ENCODE peak calls at places on chromosomes 5 and 9, in nine cellular contexts. One of them, this sample, is unnamed.

GRCh38 chr5:169100735-169101075 is 200.2 kb downstream of the SLIT3 start:
- DNase-seq in right atrium auricular region: no peak
- DNase-seq in neural crest cell: no peak
- DNase-seq in GM12865: no peak
- DNase-seq in BJ: peak; percentile 44
- DNase-seq in activated CD8-positive, alpha-beta T cell treated with anti-CD3 and anti-CD28 coated beads for 36 hours: no peak
- DNase-seq in AG09309: peak; percentile 21
- DNase-seq in GM13976: no peak
- DNase-seq in endothelial cell: no peak
- DNase-seq in this sample: no peak

GRCh38 chr5:42518595-42519067 is 95.4 kb downstream of the GHR start:
- DNase-seq in endothelial cell: no peak
- DNase-seq in neural crest cell: no peak
- DNase-seq in AG09309: no peak
- DNase-seq in right atrium auricular region: no peak
- DNase-seq in activated CD8-positive, alpha-beta T cell treated with anti-CD3 and anti-CD28 coated beads for 36 hours: no peak
- DNase-seq in BJ: no peak
- DNase-seq in GM12865: no peak
- DNase-seq in GM13976: no peak
- DNase-seq in this sample: no peak

GRCh38 chr5:95283022-95283615 is 1.8 kb downstream of the MCTP1 start:
- DNase-seq in GM12865: no peak
- DNase-seq in GM13976: no peak
- DNase-seq in BJ: no peak
- DNase-seq in AG09309: no peak
- DNase-seq in endothelial cell: no peak
- DNase-seq in neural crest cell: no peak
- DNase-seq in right atrium auricular region: no peak
- DNase-seq in activated CD8-positive, alpha-beta T cell treated with anti-CD3 and anti-CD28 coated beads for 36 hours: no peak
- DNase-seq in this sample: no peak

GRCh38 chr5:137836997-137837396 is 30.7 kb upstream of the MYOT start:
- DNase-seq in AG09309: no peak
- DNase-seq in neural crest cell: no peak
- DNase-seq in GM12865: no peak
- DNase-seq in GM13976: no peak
- DNase-seq in right atrium auricular region: no peak
- DNase-seq in activated CD8-positive, alpha-beta T cell treated with anti-CD3 and anti-CD28 coated beads for 36 hours: no peak
- DNase-seq in endothelial cell: no peak
- DNase-seq in BJ: no peak
- DNase-seq in this sample: no peak

GRCh38 chr9:16272766-16273165 is 597.7 kb downstream of the BNC2 start:
- DNase-seq in right atrium auricular region: peak; percentile 69
- DNase-seq in endothelial cell: no peak
- DNase-seq in activated CD8-positive, alpha-beta T cell treated with anti-CD3 and anti-CD28 coated beads for 36 hours: no peak
- DNase-seq in GM12865: no peak
- DNase-seq in BJ: no peak
- DNase-seq in AG09309: no peak
- DNase-seq in GM13976: no peak
- DNase-seq in neural crest cell: no peak
- DNase-seq in this sample: no peak

GRCh38 chr5:170631471-170632195 is 127.8 kb downstream of the KCNIP1 start:
- DNase-seq in GM13976: no peak
- DNase-seq in endothelial cell: peak; percentile 68
- DNase-seq in activated CD8-positive, alpha-beta T cell treated with anti-CD3 and anti-CD28 coated beads for 36 hours: no peak
- DNase-seq in AG09309: no peak
- DNase-seq in right atrium auricular region: no peak
- DNase-seq in BJ: no peak
- DNase-seq in neural crest cell: peak; percentile 48
- DNase-seq in GM12865: no peak
- DNase-seq in this sample: peak; percentile 40

GRCh38 chr9:129597355-129598088 is 23.4 kb downstream of the C9orf50 start:
- DNase-seq in neural crest cell: peak; percentile 60
- DNase-seq in endothelial cell: peak; percentile 42
- DNase-seq in right atrium auricular region: peak; percentile 73
- DNase-seq in activated CD8-positive, alpha-beta T cell treated with anti-CD3 and anti-CD28 coated beads for 36 hours: peak; percentile 56
- DNase-seq in AG09309: no peak
- DNase-seq in GM12865: peak; percentile 41
- DNase-seq in BJ: no peak
- DNase-seq in GM13976: peak; percentile 82
- DNase-seq in this sample: peak; percentile 92

GRCh38 chr9:96741771-96742170 is 36.1 kb downstream of the ZNF510 start:
- DNase-seq in BJ: no peak
- DNase-seq in endothelial cell: no peak
- DNase-seq in neural crest cell: no peak
- DNase-seq in GM13976: no peak
- DNase-seq in AG09309: no peak
- DNase-seq in activated CD8-positive, alpha-beta T cell treated with anti-CD3 and anti-CD28 coated beads for 36 hours: no peak
- DNase-seq in right atrium auricular region: no peak
- DNase-seq in GM12865: no peak
- DNase-seq in this sample: no peak

GRCh38 chr9:116152390-116152789 is 1.2 kb upstream of the PAPPA start:
- DNase-seq in neural crest cell: no peak
- DNase-seq in activated CD8-positive, alpha-beta T cell treated with anti-CD3 and anti-CD28 coated beads for 36 hours: no peak
- DNase-seq in AG09309: no peak
- DNase-seq in endothelial cell: no peak
- DNase-seq in GM12865: no peak
- DNase-seq in GM13976: no peak
- DNase-seq in right atrium auricular region: no peak
- DNase-seq in BJ: no peak
- DNase-seq in this sample: no peak

GRCh38 chr5:72747826-72748225 is 68.6 kb upstream of the TNPO1 start:
- DNase-seq in right atrium auricular region: no peak
- DNase-seq in BJ: no peak
- DNase-seq in GM13976: no peak
- DNase-seq in neural crest cell: no peak
- DNase-seq in endothelial cell: no peak
- DNase-seq in GM12865: no peak
- DNase-seq in AG09309: no peak
- DNase-seq in activated CD8-positive, alpha-beta T cell treated with anti-CD3 and anti-CD28 coated beads for 36 hours: no peak
- DNase-seq in this sample: no peak

GRCh38 chr5:72749362-72749997 is 67.0 kb upstream of the TNPO1 start:
- DNase-seq in neural crest cell: no peak
- DNase-seq in AG09309: no peak
- DNase-seq in BJ: no peak
- DNase-seq in GM13976: no peak
- DNase-seq in right atrium auricular region: no peak
- DNase-seq in GM12865: no peak
- DNase-seq in endothelial cell: no peak
- DNase-seq in activated CD8-positive, alpha-beta T cell treated with anti-CD3 and anti-CD28 coated beads for 36 hours: no peak
- DNase-seq in this sample: no peak

GRCh38 chr5:72752909-72753308 is 63.6 kb upstream of the TNPO1 start:
- DNase-seq in right atrium auricular region: no peak
- DNase-seq in AG09309: no peak
- DNase-seq in activated CD8-positive, alpha-beta T cell treated with anti-CD3 and anti-CD28 coated beads for 36 hours: no peak
- DNase-seq in endothelial cell: no peak
- DNase-seq in GM13976: no peak
- DNase-seq in BJ: no peak
- DNase-seq in neural crest cell: no peak
- DNase-seq in GM12865: no peak
- DNase-seq in this sample: no peak
- TF ChIP-seq CTCF in right atrium auricular region: no peak
- TF ChIP-seq CTCF in AG09309: no peak
- TF ChIP-seq CTCF in activated CD8-positive, alpha-beta T cell treated with anti-CD3 and anti-CD28 coated beads for 36 hours: no peak
- TF ChIP-seq CTCF in endothelial cell: no peak
- TF ChIP-seq CTCF in GM13976: no peak
- TF ChIP-seq CTCF in BJ: no peak
- TF ChIP-seq CTCF in neural crest cell: no peak
- TF ChIP-seq CTCF in GM12865: no peak
- TF ChIP-seq CTCF in this sample: no peak

DNA sequence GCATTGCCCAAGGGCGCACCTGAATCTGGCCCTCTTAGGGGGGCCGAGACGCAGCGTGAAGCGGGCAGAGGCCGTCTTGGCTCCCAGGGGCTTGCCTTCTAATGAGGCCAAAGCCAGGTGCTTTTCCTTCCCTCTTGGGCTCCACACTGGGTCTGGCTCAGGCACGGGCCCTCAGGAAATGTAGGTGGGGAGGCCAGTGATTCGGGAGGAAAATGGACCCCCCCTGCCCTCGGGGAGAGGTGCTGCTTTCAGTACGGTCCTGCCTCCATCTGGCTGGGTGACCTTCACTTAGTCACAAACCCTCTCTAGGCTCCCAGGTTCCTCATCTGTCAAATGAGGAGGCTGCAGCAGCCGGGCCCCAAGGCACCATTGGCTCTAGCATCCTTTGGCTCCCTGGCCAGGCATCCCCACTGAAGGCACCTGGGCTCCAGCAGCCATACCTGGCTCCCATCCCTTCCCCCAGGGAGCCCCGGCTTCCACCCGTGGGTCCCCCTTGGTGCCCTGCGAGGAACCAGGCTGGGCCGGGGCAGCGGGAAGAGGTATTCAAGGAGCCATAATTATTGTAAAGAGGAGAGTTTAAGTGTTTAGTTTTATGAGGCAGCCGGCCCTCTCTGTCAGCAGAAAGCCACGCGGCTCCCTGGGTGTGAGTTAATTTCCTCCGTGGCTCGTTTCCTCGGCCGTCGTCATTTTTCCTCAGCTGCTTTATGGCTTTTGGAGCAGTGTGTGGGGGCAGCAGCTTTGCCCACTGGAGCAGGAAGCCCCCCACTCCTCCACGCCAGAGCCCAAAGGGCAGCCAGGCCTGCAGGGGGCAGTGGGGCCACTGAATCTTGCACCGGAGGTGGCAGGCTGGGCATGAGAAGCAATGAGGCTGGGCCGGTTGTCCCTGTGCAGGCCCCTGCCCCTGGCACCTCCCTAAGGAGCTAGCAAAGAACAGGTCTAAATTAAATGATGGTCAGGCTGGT is 24.9 kb upstream of the UNC5A start:
- DNase-seq in GM13976: no peak
- DNase-seq in neural crest cell: no peak
- DNase-seq in right atrium auricular region: no peak
- DNase-seq in activated CD8-positive, alpha-beta T cell treated with anti-CD3 and anti-CD28 coated beads for 36 hours: no peak
- DNase-seq in BJ: no peak
- DNase-seq in endothelial cell: no peak
- DNase-seq in AG09309: no peak
- DNase-seq in GM12865: no peak
- DNase-seq in this sample: peak; percentile 48
- TF ChIP-seq CTCF in GM13976: no peak
- TF ChIP-seq CTCF in neural crest cell: no peak
- TF ChIP-seq CTCF in right atrium auricular region: no peak
- TF ChIP-seq CTCF in activated CD8-positive, alpha-beta T cell treated with anti-CD3 and anti-CD28 coated beads for 36 hours: no peak
- TF ChIP-seq CTCF in BJ: peak; percentile 6
- TF ChIP-seq CTCF in endothelial cell: no peak
- TF ChIP-seq CTCF in AG09309: no peak
- TF ChIP-seq CTCF in GM12865: no peak
- TF ChIP-seq CTCF in this sample: no peak

GRCh38 chr9:7163957-7164356 is 406.2 kb downstream of the KDM4C start:
- DNase-seq in endothelial cell: no peak
- DNase-seq in neural crest cell: no peak
- DNase-seq in activated CD8-positive, alpha-beta T cell treated with anti-CD3 and anti-CD28 coated beads for 36 hours: no peak
- DNase-seq in right atrium auricular region: no peak
- DNase-seq in GM12865: no peak
- DNase-seq in GM13976: no peak
- DNase-seq in BJ: no peak
- DNase-seq in AG09309: no peak
- DNase-seq in this sample: no peak
- TF ChIP-seq CTCF in endothelial cell: no peak
- TF ChIP-seq CTCF in neural crest cell: no peak
- TF ChIP-seq CTCF in activated CD8-positive, alpha-beta T cell treated with anti-CD3 and anti-CD28 coated beads for 36 hours: no peak
- TF ChIP-seq CTCF in right atrium auricular region: no peak
- TF ChIP-seq CTCF in GM12865: no peak
- TF ChIP-seq CTCF in GM13976: no peak
- TF ChIP-seq CTCF in BJ: no peak
- TF ChIP-seq CTCF in AG09309: no peak
- TF ChIP-seq CTCF in this sample: no peak

DNA sequence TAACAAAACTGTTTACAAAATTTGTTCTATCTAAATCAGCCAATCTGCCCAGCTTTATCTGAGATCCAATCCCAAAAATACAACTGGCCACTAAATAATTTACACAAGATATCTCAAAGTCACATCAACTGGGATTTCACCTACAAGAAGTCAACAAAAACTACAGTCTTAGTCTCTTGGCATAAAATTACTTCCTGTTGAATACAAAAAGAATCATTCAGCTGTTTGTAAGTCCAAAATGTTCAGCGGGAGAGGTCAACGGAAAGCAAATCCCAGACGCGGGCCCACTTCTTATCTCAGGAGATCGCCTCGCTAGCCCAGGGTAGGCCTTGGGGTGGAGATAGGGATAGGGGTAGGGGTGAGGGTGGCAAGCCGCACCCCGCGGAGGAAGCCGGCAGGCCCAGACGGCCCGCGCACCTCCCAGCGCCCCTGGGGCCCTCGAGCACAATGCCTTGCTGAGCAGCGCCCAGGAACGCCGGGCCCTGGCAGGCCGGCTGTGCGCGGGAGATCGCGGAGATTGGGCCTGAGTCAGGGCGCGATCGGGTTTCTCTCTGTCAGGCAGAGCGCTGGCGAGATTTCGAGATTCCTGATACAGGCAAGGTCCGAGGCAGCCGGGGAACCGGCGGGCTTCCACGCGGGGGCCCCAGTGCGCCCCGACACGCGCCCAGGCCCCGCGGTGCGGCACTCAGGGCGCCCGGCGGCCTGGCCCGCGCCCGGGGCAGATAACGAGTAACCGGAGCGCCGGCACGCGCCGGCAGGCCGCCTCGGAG is 710 bp downstream of the HINT1 start:
- DNase-seq in GM13976: peak; percentile 77
- DNase-seq in GM12865: peak; percentile 83
- DNase-seq in right atrium auricular region: peak; percentile 69
- DNase-seq in endothelial cell: peak; percentile 63
- DNase-seq in BJ: no peak
- DNase-seq in activated CD8-positive, alpha-beta T cell treated with anti-CD3 and anti-CD28 coated beads for 36 hours: peak; percentile 67
- DNase-seq in AG09309: peak; percentile 33
- DNase-seq in neural crest cell: peak; percentile 54
- DNase-seq in this sample: peak; percentile 86
- TF ChIP-seq CTCF in GM13976: peak; percentile 36
- TF ChIP-seq CTCF in GM12865: peak; percentile 23
- TF ChIP-seq CTCF in right atrium auricular region: no peak
- TF ChIP-seq CTCF in endothelial cell: no peak
- TF ChIP-seq CTCF in BJ: no peak
- TF ChIP-seq CTCF in activated CD8-positive, alpha-beta T cell treated with anti-CD3 and anti-CD28 coated beads for 36 hours: no peak
- TF ChIP-seq CTCF in AG09309: no peak
- TF ChIP-seq CTCF in neural crest cell: no peak
- TF ChIP-seq CTCF in this sample: peak; percentile 19

DNA sequence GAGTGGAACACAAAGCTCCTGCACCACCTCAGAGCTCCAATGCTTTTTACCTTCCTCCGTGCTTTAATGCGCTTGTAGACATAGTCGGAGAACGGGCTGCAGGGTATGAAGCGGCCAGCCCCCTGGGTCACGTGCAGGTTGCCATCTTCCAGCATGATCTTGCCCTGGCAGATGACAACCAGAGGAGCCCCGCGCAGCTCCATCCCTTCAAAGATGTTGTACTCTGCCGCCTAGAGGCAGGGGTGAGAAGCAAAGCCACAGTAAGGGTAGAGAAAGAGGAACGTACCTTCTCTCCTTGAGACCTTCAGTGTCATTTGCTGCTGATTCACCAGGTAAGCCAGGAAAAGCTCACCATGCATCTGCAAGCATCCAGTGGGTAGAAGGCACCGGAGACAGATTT is 112.3 kb downstream of the DPYSL3 start:
- DNase-seq in right atrium auricular region: no peak
- DNase-seq in activated CD8-positive, alpha-beta T cell treated with anti-CD3 and anti-CD28 coated beads for 36 hours: no peak
- DNase-seq in BJ: no peak
- DNase-seq in AG09309: no peak
- DNase-seq in neural crest cell: no peak
- DNase-seq in GM12865: no peak
- DNase-seq in GM13976: no peak
- DNase-seq in endothelial cell: no peak
- DNase-seq in this sample: no peak
- TF ChIP-seq CTCF in right atrium auricular region: no peak
- TF ChIP-seq CTCF in activated CD8-positive, alpha-beta T cell treated with anti-CD3 and anti-CD28 coated beads for 36 hours: no peak
- TF ChIP-seq CTCF in BJ: no peak
- TF ChIP-seq CTCF in AG09309: no peak
- TF ChIP-seq CTCF in neural crest cell: no peak
- TF ChIP-seq CTCF in GM12865: no peak
- TF ChIP-seq CTCF in GM13976: no peak
- TF ChIP-seq CTCF in endothelial cell: no peak
- TF ChIP-seq CTCF in this sample: no peak